ENCODE peak calls at places on chromosomes 6 and 20, in four cellular contexts. One of them, this sample, is unnamed.

GRCh38 chr6:37809144-37809543 is 10.4 kb upstream of the ZFAND3 start:
- DNase-seq in HCT116: no peak
- DNase-seq in mesendoderm: no peak
- DNase-seq in fibroblast of lung: peak
- DNase-seq in this sample: no peak

GRCh38 chr6:22544469-22544868 is 24.9 kb upstream of the HDGFL1 start:
- DNase-seq in HCT116: no peak
- DNase-seq in mesendoderm: no peak
- DNase-seq in fibroblast of lung: no peak
- DNase-seq in this sample: no peak

GRCh38 chr6:75760320-75760719 is 11.3 kb downstream of the MYO6 start:
- DNase-seq in HCT116: no peak
- DNase-seq in mesendoderm: no peak
- DNase-seq in fibroblast of lung: no peak
- DNase-seq in this sample: no peak

GRCh38 chr20:219290-220115 is 7.6 kb upstream of the DEFB129 start:
- DNase-seq in HCT116: peak
- DNase-seq in mesendoderm: peak
- DNase-seq in fibroblast of lung: peak
- DNase-seq in this sample: no peak

GRCh38 chr6:126947070-126947469 is 171.4 kb upstream of the RSPO3 start:
- DNase-seq in HCT116: no peak
- DNase-seq in mesendoderm: no peak
- DNase-seq in fibroblast of lung: peak
- DNase-seq in this sample: no peak

GRCh38 chr6:29723666-29724588 is 693 bp downstream of the HLA-F start:
- DNase-seq in HCT116: no peak
- DNase-seq in mesendoderm: peak
- DNase-seq in fibroblast of lung: no peak
- DNase-seq in this sample: peak

GRCh38 chr6:97978855-97979271 is 695.8 kb upstream of the MMS22L start:
- DNase-seq in HCT116: peak
- DNase-seq in mesendoderm: peak
- DNase-seq in fibroblast of lung: no peak
- DNase-seq in this sample: no peak

GRCh38 chr6:140372064-140372463 is 997.6 kb upstream of the CITED2 start:
- DNase-seq in HCT116: no peak
- DNase-seq in mesendoderm: peak
- DNase-seq in fibroblast of lung: no peak
- DNase-seq in this sample: no peak

GRCh38 chr20:7660165-7660564 is 280.1 kb downstream of the HAO1 start:
- DNase-seq in HCT116: no peak
- DNase-seq in mesendoderm: no peak
- DNase-seq in fibroblast of lung: no peak
- DNase-seq in this sample: no peak

GRCh38 chr6:75211920-75212590 is 6.2 kb upstream of the COL12A1 start:
- DNase-seq in HCT116: no peak
- DNase-seq in mesendoderm: no peak
- DNase-seq in fibroblast of lung: no peak
- DNase-seq in this sample: peak

GRCh38 chr6:124007915-124008688 is 204.4 kb downstream of the NKAIN2 start:
- DNase-seq in HCT116: no peak
- DNase-seq in mesendoderm: no peak
- DNase-seq in fibroblast of lung: peak
- DNase-seq in this sample: no peak

GRCh38 chr6:25061289-25061945 is 125.7 kb upstream of the RIPOR2 start:
- DNase-seq in HCT116: no peak
- DNase-seq in mesendoderm: peak
- DNase-seq in fibroblast of lung: no peak
- DNase-seq in this sample: no peak

GRCh38 chr20:2350606-2351005 is 30.1 kb upstream of the TGM6 start:
- DNase-seq in HCT116: no peak
- DNase-seq in mesendoderm: peak
- DNase-seq in fibroblast of lung: no peak
- DNase-seq in this sample: no peak

GRCh38 chr6:15504581-15505350 is 158.1 kb downstream of the DTNBP1 start:
- DNase-seq in HCT116: no peak
- DNase-seq in mesendoderm: no peak
- DNase-seq in fibroblast of lung: peak
- DNase-seq in this sample: no peak

GRCh38 chr6:107488875-107489635 is 862 bp upstream of the SOBP start:
- DNase-seq in HCT116: no peak
- DNase-seq in mesendoderm: peak
- DNase-seq in fibroblast of lung: peak
- DNase-seq in this sample: peak

GRCh38 chr20:21725892-21726291 is 20.4 kb downstream of the PAX1 start:
- DNase-seq in HCT116: no peak
- DNase-seq in mesendoderm: peak
- DNase-seq in fibroblast of lung: no peak
- DNase-seq in this sample: no peak

GRCh38 chr6:14310955-14311354 is 193.4 kb downstream of the CD83 start:
- DNase-seq in HCT116: no peak
- DNase-seq in mesendoderm: peak
- DNase-seq in fibroblast of lung: no peak
- DNase-seq in this sample: no peak

GRCh38 chr20:9838378-9839295 is at the start of gene PAK5:
- DNase-seq in HCT116: peak
- DNase-seq in mesendoderm: peak
- DNase-seq in fibroblast of lung: peak
- DNase-seq in this sample: no peak

GRCh38 chr20:38874460-38875169 is 51.6 kb upstream of the FAM83D start:
- DNase-seq in HCT116: no peak
- DNase-seq in mesendoderm: peak
- DNase-seq in fibroblast of lung: no peak
- DNase-seq in this sample: no peak

GRCh38 chr6:21593927-21594421 is 423 bp downstream of the SOX4 start:
- DNase-seq in HCT116: no peak
- DNase-seq in mesendoderm: no peak
- DNase-seq in fibroblast of lung: peak
- DNase-seq in this sample: peak

GRCh38 chr6:82086944-82087343 is 160.6 kb downstream of the IBTK start:
- DNase-seq in HCT116: no peak
- DNase-seq in mesendoderm: no peak
- DNase-seq in fibroblast of lung: no peak
- DNase-seq in this sample: no peak

GRCh38 chr6:158954778-158955177 is 45.2 kb downstream of the RSPH3 start:
- DNase-seq in HCT116: no peak
- DNase-seq in mesendoderm: no peak
- DNase-seq in fibroblast of lung: no peak
- DNase-seq in this sample: no peak

GRCh38 chr20:13402171-13402760 is 181.2 kb downstream of the ISM1 start:
- DNase-seq in HCT116: no peak
- DNase-seq in mesendoderm: no peak
- DNase-seq in fibroblast of lung: no peak
- DNase-seq in this sample: no peak

GRCh38 chr6:3310710-3311109 is 52.0 kb downstream of the PSMG4 start:
- DNase-seq in HCT116: no peak
- DNase-seq in mesendoderm: no peak
- DNase-seq in fibroblast of lung: no peak
- DNase-seq in this sample: no peak

GRCh38 chr6:42498473-42499128 is 46.9 kb upstream of the TRERF1 start:
- DNase-seq in HCT116: no peak
- DNase-seq in mesendoderm: peak
- DNase-seq in fibroblast of lung: no peak
- DNase-seq in this sample: no peak

GRCh38 chr6:163525926-163526325 is 111.4 kb downstream of the QKI start:
- DNase-seq in HCT116: no peak
- DNase-seq in mesendoderm: no peak
- DNase-seq in fibroblast of lung: no peak
- DNase-seq in this sample: no peak

GRCh38 chr6:108408453-108408852 is 113.6 kb downstream of the AFG1L start:
- DNase-seq in HCT116: no peak
- DNase-seq in mesendoderm: no peak
- DNase-seq in fibroblast of lung: peak
- DNase-seq in this sample: no peak

GRCh38 chr6:139732451-139732850 is 358.0 kb upstream of the CITED2 start:
- DNase-seq in HCT116: peak
- DNase-seq in mesendoderm: no peak
- DNase-seq in fibroblast of lung: peak
- DNase-seq in this sample: no peak

GRCh38 chr20:11245431-11245830 is 571.6 kb upstream of the JAG1 start:
- DNase-seq in HCT116: no peak
- DNase-seq in mesendoderm: no peak
- DNase-seq in fibroblast of lung: no peak
- DNase-seq in this sample: no peak

GRCh38 chr20:34954905-34955231 is 738 bp downstream of the GSS start:
- DNase-seq in HCT116: peak
- DNase-seq in mesendoderm: peak
- DNase-seq in fibroblast of lung: peak
- DNase-seq in this sample: no peak

GRCh38 chr6:167998206-167998605 is 735 bp downstream of the KIF25 start:
- DNase-seq in HCT116: no peak
- DNase-seq in mesendoderm: no peak
- DNase-seq in fibroblast of lung: no peak
- DNase-seq in this sample: no peak

GRCh38 chr20:29408034-29408695 is 1849.3 kb upstream of the DEFB115 start:
- DNase-seq in HCT116: no peak
- DNase-seq in mesendoderm: no peak
- DNase-seq in fibroblast of lung: no peak
- DNase-seq in this sample: no peak

GRCh38 chr6:148968636-148969270 is 221.9 kb downstream of the UST start:
- DNase-seq in HCT116: no peak
- DNase-seq in mesendoderm: no peak
- DNase-seq in fibroblast of lung: peak
- DNase-seq in this sample: no peak

DNA sequence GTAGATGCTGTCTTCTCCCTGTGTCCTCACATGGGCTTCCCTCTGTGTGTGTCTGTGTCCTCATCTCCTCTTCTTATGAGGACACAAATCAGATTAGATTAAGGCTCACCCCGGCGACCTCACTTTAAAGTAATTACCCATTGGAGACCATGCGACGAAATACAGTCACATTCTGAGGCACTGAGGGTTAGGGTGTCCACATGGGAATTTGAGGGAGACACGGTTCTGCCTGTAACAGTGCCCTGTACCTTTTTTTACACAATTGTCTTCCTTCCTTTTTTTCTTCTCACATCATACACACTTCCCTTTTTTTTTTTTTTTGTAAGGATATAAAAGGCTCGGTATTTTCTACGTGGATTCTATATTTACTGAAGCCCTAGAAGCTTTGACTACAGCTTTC is 48.9 kb downstream of the DEK start:
- DNase-seq in HCT116: no peak
- DNase-seq in mesendoderm: no peak
- DNase-seq in fibroblast of lung: no peak
- DNase-seq in this sample: no peak
- H3K4me3 ChIP-seq in HCT116: no peak
- H3K4me3 ChIP-seq in mesendoderm: no peak
- H3K4me3 ChIP-seq in fibroblast of lung: no peak
- H3K4me3 ChIP-seq in this sample: no peak

DNA sequence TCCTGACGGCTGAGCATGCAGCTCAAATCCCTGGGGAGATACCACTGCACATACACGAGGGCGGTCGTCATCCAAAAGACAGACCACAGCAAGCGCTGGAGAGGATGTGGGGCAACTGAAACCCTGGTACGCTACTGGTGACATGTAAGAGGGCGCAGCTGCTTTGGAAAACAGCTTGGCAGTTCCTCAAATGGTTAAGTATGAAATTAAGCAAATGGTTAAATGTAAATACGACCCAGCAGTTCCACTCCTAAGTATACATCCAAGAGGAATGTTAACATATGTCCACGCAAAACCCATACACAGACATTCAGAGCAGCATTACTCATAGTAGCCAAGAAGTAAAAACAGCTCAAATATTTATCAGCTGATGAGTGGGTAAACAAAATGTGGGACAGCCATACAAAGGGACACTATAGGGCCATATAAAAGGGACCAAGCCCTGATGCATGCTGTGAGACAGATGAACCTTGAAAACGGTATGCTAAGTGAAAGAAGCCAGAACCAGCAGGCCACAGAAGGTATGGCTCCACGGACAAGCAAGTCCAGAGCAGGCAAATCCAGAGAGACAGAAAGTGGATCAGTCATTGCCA is 38.5 kb downstream of the RIPOR3 start:
- DNase-seq in HCT116: no peak
- DNase-seq in mesendoderm: no peak
- DNase-seq in fibroblast of lung: peak
- DNase-seq in this sample: peak
- H3K27ac ChIP-seq in HCT116: no peak
- H3K27ac ChIP-seq in mesendoderm: no peak
- H3K27ac ChIP-seq in fibroblast of lung: peak
- H3K27ac ChIP-seq in this sample: no peak

GRCh38 chr6:117829594-117830319 is 77.3 kb upstream of the SLC35F1 start:
- DNase-seq in HCT116: peak
- DNase-seq in mesendoderm: peak
- DNase-seq in fibroblast of lung: peak
- DNase-seq in this sample: no peak
- H3K4me3 ChIP-seq in HCT116: peak
- H3K4me3 ChIP-seq in mesendoderm: peak
- H3K4me3 ChIP-seq in fibroblast of lung: no peak
- H3K4me3 ChIP-seq in this sample: peak

GRCh38 chr6:5055118-5055517 is 30.0 kb upstream of the PPP1R3G start:
- DNase-seq in HCT116: no peak
- DNase-seq in mesendoderm: no peak
- DNase-seq in fibroblast of lung: no peak
- DNase-seq in this sample: no peak

GRCh38 chr6:5058254-5058653 is 26.9 kb upstream of the PPP1R3G start:
- DNase-seq in HCT116: no peak
- DNase-seq in mesendoderm: no peak
- DNase-seq in fibroblast of lung: no peak
- DNase-seq in this sample: no peak

GRCh38 chr6:5063617-5064016 is 21.5 kb upstream of the PPP1R3G start:
- DNase-seq in HCT116: no peak
- DNase-seq in mesendoderm: no peak
- DNase-seq in fibroblast of lung: no peak
- DNase-seq in this sample: no peak

GRCh38 chr6:5061152-5061551 is 24.0 kb upstream of the PPP1R3G start:
- DNase-seq in HCT116: no peak
- DNase-seq in mesendoderm: no peak
- DNase-seq in fibroblast of lung: peak
- DNase-seq in this sample: no peak

DNA sequence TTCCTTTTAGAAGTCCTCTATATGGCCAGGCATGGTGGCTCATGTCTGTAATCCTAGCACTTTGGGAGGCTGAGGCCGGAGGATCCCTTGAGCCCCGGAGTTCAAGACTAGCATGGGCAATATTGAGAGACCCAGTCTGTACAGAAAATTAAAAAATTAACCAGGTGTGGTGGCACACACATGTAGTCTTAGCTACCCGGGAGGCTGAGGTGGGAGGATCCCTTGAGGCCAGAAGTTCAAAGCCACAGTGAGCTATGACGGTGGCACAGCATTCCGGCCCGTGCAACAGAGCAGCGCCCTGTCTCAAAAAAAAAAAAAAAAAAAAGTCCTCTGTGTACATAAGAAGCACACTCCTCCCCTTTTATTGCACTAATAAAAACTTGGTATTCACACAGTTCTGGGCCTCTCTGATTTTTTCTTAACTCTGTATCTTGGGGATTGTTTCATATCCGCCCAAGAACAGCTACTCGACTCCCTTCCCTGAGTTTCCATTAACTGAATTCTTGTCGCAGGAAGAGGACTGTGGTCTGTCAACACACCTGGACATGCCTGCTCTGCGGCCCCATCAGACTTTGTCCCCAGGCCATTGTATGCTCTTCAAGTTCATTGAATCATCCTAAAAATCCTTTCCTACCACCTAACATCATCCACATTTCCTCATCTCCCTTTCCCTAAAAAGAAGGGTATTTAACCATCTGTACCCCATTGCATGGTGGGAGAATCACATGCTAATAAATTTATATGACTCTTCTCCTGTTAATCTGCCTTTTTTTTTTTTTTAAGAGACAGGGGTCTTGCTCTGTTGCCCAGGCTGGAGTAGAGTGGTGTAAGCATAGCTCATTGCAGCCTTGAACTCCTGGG is 25.9 kb upstream of the PPP1R3G start:
- DNase-seq in HCT116: no peak
- DNase-seq in mesendoderm: no peak
- DNase-seq in fibroblast of lung: no peak
- DNase-seq in this sample: no peak
- H3K27ac ChIP-seq in HCT116: no peak
- H3K27ac ChIP-seq in mesendoderm: no peak
- H3K27ac ChIP-seq in fibroblast of lung: no peak
- H3K27ac ChIP-seq in this sample: no peak

This sample was measured in PC-9.